ENCODE peak calls at places on chromosomes 4 and X, in seven cellular contexts. One of them, this sample, is unnamed.

GRCh38 chr4:26648260-26648659 is 64.4 kb downstream of the TBC1D19 start:
- DNase-seq in cardiac fibroblast: no peak
- DNase-seq in astrocyte of the spinal cord: no peak
- DNase-seq in H9: no peak
- DNase-seq in heart right ventricle: no peak
- DNase-seq in choroid plexus epithelial cell: no peak
- DNase-seq in neural crest cell: no peak
- DNase-seq in this sample: no peak

GRCh38 chr4:159677521-159677920 is 574.6 kb downstream of the RAPGEF2 start:
- DNase-seq in neural crest cell: no peak
- DNase-seq in cardiac fibroblast: no peak
- DNase-seq in heart right ventricle: no peak
- DNase-seq in H9: no peak
- DNase-seq in choroid plexus epithelial cell: peak; percentile 73
- DNase-seq in astrocyte of the spinal cord: peak; percentile 38
- DNase-seq in this sample: no peak

GRCh38 chr4:11614426-11614825 is 185.7 kb upstream of the HS3ST1 start:
- DNase-seq in H9: no peak
- DNase-seq in choroid plexus epithelial cell: peak; percentile 36
- DNase-seq in neural crest cell: no peak
- DNase-seq in cardiac fibroblast: peak; percentile 16
- DNase-seq in heart right ventricle: no peak
- DNase-seq in astrocyte of the spinal cord: peak; percentile 38
- DNase-seq in this sample: no peak

GRCh38 chrX:143094501-143095110 is 68.9 kb downstream of the SPANXN4 start:
- DNase-seq in choroid plexus epithelial cell: no peak
- DNase-seq in neural crest cell: no peak
- DNase-seq in cardiac fibroblast: peak; percentile 0
- DNase-seq in H9: no peak
- DNase-seq in heart right ventricle: no peak
- DNase-seq in astrocyte of the spinal cord: no peak
- DNase-seq in this sample: no peak

GRCh38 chrX:73758253-73758652 is 195.3 kb downstream of the CHIC1 start:
- DNase-seq in neural crest cell: no peak
- DNase-seq in H9: no peak
- DNase-seq in cardiac fibroblast: peak; percentile 0
- DNase-seq in heart right ventricle: no peak
- DNase-seq in astrocyte of the spinal cord: no peak
- DNase-seq in choroid plexus epithelial cell: no peak
- DNase-seq in this sample: no peak

GRCh38 chrX:1587161-1587560 is 4.2 kb upstream of the AKAP17A start:
- DNase-seq in neural crest cell: no peak
- DNase-seq in choroid plexus epithelial cell: no peak
- DNase-seq in heart right ventricle: no peak
- DNase-seq in cardiac fibroblast: no peak
- DNase-seq in astrocyte of the spinal cord: no peak
- DNase-seq in H9: no peak
- DNase-seq in this sample: no peak

GRCh38 chr4:129163427-129163826 is 67.5 kb downstream of the C4orf33 start:
- DNase-seq in neural crest cell: no peak
- DNase-seq in H9: no peak
- DNase-seq in astrocyte of the spinal cord: no peak
- DNase-seq in choroid plexus epithelial cell: no peak
- DNase-seq in cardiac fibroblast: no peak
- DNase-seq in heart right ventricle: no peak
- DNase-seq in this sample: no peak

GRCh38 chrX:118520206-118520857 is 24.7 kb downstream of the DOCK11 start:
- DNase-seq in heart right ventricle: no peak
- DNase-seq in neural crest cell: no peak
- DNase-seq in H9: no peak
- DNase-seq in choroid plexus epithelial cell: peak; percentile 64
- DNase-seq in cardiac fibroblast: peak; percentile 73
- DNase-seq in astrocyte of the spinal cord: peak; percentile 71
- DNase-seq in this sample: no peak

GRCh38 chr4:8581094-8581861 is 1.1 kb downstream of the GPR78 start:
- DNase-seq in choroid plexus epithelial cell: no peak
- DNase-seq in astrocyte of the spinal cord: no peak
- DNase-seq in neural crest cell: no peak
- DNase-seq in cardiac fibroblast: no peak
- DNase-seq in heart right ventricle: no peak
- DNase-seq in H9: no peak
- DNase-seq in this sample: no peak

GRCh38 chr4:30802622-30803323 is 82.6 kb downstream of the PCDH7 start:
- DNase-seq in heart right ventricle: no peak
- DNase-seq in neural crest cell: no peak
- DNase-seq in choroid plexus epithelial cell: no peak
- DNase-seq in H9: no peak
- DNase-seq in cardiac fibroblast: peak; percentile 38
- DNase-seq in astrocyte of the spinal cord: peak; percentile 46
- DNase-seq in this sample: no peak

GRCh38 chr4:141056473-141056872 is 76.8 kb downstream of the RNF150 start:
- DNase-seq in choroid plexus epithelial cell: peak; percentile 33
- DNase-seq in heart right ventricle: no peak
- DNase-seq in astrocyte of the spinal cord: no peak
- DNase-seq in H9: no peak
- DNase-seq in cardiac fibroblast: no peak
- DNase-seq in neural crest cell: no peak
- DNase-seq in this sample: no peak

GRCh38 chr4:172709376-172709775 is 459.2 kb upstream of the GALNT7 start:
- DNase-seq in H9: peak; percentile 26
- DNase-seq in heart right ventricle: no peak
- DNase-seq in choroid plexus epithelial cell: no peak
- DNase-seq in neural crest cell: no peak
- DNase-seq in astrocyte of the spinal cord: no peak
- DNase-seq in cardiac fibroblast: no peak
- DNase-seq in this sample: no peak

GRCh38 chrX:38985375-38985774 is 184.1 kb downstream of the MID1IP1 start:
- DNase-seq in cardiac fibroblast: peak; percentile 43
- DNase-seq in choroid plexus epithelial cell: peak; percentile 30
- DNase-seq in neural crest cell: no peak
- DNase-seq in heart right ventricle: no peak
- DNase-seq in H9: no peak
- DNase-seq in astrocyte of the spinal cord: no peak
- DNase-seq in this sample: no peak

DNA sequence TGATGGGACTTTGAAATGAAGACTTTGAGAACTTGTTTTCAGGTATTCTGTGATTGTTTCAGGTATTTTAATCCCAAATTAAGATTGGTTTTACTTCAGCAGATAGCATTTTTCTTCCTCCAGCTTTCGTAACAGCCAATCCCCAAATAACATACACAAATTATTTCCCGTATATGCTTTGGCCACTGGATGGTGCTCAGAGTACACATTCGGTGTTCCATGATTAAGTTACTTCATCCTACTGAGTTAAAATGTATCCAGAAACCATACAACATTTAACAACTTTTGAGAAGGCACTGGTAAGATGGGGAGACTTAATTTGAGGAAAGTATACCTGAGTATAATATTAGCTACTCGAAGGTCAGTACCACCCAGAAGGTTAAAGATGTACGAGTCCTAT is 233.4 kb upstream of the FAM47A start:
- DNase-seq in cardiac fibroblast: peak; percentile 59
- DNase-seq in astrocyte of the spinal cord: peak; percentile 37
- DNase-seq in heart right ventricle: no peak
- DNase-seq in neural crest cell: peak; percentile 1
- DNase-seq in H9: no peak
- DNase-seq in choroid plexus epithelial cell: peak; percentile 57
- DNase-seq in this sample: no peak
- TF ChIP-seq CTCF in cardiac fibroblast: peak; percentile 37
- TF ChIP-seq CTCF in astrocyte of the spinal cord: peak; percentile 37
- TF ChIP-seq CTCF in heart right ventricle: no peak
- TF ChIP-seq CTCF in neural crest cell: peak; percentile 70
- TF ChIP-seq CTCF in H9: peak; percentile 73
- TF ChIP-seq CTCF in choroid plexus epithelial cell: peak; percentile 53
- TF ChIP-seq CTCF in this sample: no peak

GRCh38 chr4:20532096-20532495 is 168.2 kb upstream of the PACRGL start:
- DNase-seq in cardiac fibroblast: no peak
- DNase-seq in neural crest cell: no peak
- DNase-seq in heart right ventricle: no peak
- DNase-seq in astrocyte of the spinal cord: peak; percentile 16
- DNase-seq in H9: no peak
- DNase-seq in choroid plexus epithelial cell: peak; percentile 16
- DNase-seq in this sample: no peak
- TF ChIP-seq CTCF in cardiac fibroblast: no peak
- TF ChIP-seq CTCF in neural crest cell: no peak
- TF ChIP-seq CTCF in heart right ventricle: no peak
- TF ChIP-seq CTCF in astrocyte of the spinal cord: no peak
- TF ChIP-seq CTCF in H9: no peak
- TF ChIP-seq CTCF in choroid plexus epithelial cell: no peak
- TF ChIP-seq CTCF in this sample: no peak

DNA sequence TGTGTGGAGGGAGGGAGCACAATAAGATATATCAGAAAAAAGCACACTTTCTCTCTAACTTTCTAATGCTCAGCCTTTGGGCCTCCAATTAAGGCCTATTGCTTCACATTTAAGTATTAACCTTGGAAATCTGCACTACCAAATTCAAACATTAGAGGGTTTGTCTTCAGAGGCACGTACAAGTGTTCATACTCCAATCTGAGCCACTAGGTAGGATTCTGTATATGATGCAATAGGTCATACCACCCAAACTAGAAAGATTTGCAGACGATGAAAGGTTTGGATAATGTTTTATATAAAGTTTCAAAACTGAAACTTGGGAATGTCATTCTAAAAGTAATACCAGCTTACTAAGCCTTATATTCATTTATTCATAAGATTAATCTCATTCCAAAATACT is 106.4 kb downstream of the MID1 start:
- DNase-seq in cardiac fibroblast: no peak
- DNase-seq in astrocyte of the spinal cord: no peak
- DNase-seq in choroid plexus epithelial cell: no peak
- DNase-seq in neural crest cell: no peak
- DNase-seq in heart right ventricle: no peak
- DNase-seq in H9: no peak
- DNase-seq in this sample: no peak
- TF ChIP-seq CTCF in cardiac fibroblast: no peak
- TF ChIP-seq CTCF in astrocyte of the spinal cord: no peak
- TF ChIP-seq CTCF in choroid plexus epithelial cell: no peak
- TF ChIP-seq CTCF in neural crest cell: no peak
- TF ChIP-seq CTCF in heart right ventricle: no peak
- TF ChIP-seq CTCF in H9: no peak
- TF ChIP-seq CTCF in this sample: no peak

GRCh38 chr4:63396269-63396668 is 1013.0 kb downstream of the TECRL start:
- DNase-seq in choroid plexus epithelial cell: no peak
- DNase-seq in H9: no peak
- DNase-seq in neural crest cell: no peak
- DNase-seq in cardiac fibroblast: no peak
- DNase-seq in heart right ventricle: no peak
- DNase-seq in astrocyte of the spinal cord: no peak
- DNase-seq in this sample: no peak
- TF ChIP-seq CTCF in choroid plexus epithelial cell: no peak
- TF ChIP-seq CTCF in H9: no peak
- TF ChIP-seq CTCF in neural crest cell: no peak
- TF ChIP-seq CTCF in cardiac fibroblast: no peak
- TF ChIP-seq CTCF in heart right ventricle: no peak
- TF ChIP-seq CTCF in astrocyte of the spinal cord: no peak
- TF ChIP-seq CTCF in this sample: no peak

This sample was measured in glutamatergic neuron.